ENCODE peak calls at places on chromosomes 16 and 17, in ten cellular contexts. V is skeletal muscle cell; E is stimulated activated naive B cell treated with anti-CD40 and anti-IgM and Interleukin-4, amounts not matched to agents 10 μg/mL and 1 μg/mL and 100 μg/mL, for 72 hours; A is GM12865; Z is activated CD4-positive, alpha-beta T cell treated with anti-CD3 and anti-CD28 coated beads for 4 hours; U is stimulated activated CD8-positive, alpha-beta memory T cell treated with anti-CD3 and anti-CD28 coated beads, Interleukin-15, amount 100 ng/mL, for 24 hours; Q is NCI-H1105; K is ascending aorta; P is NT2/D1; I is lung microvascular endothelial cell. D is an unnamed sample.

GRCh38 chr17:51684214-51684613 is 423.9 kb downstream of the UTP18 start:
- DNase-seq in V (no peak), E (no peak), A (no peak), Z (no peak), U (no peak), Q (no peak), K (no peak), P (no peak), I (no peak), D (no peak)

GRCh38 chr17:78342438-78343098 is 17.3 kb downstream of the SOCS3 start:
- DNase-seq in V (no peak), E (no peak), A (no peak), Z (no peak), U (no peak), Q (no peak), K (peak), P (no peak), I (peak), D (no peak)

GRCh38 chr17:41787021-41787418 is 509 bp upstream of the JUP start:
- DNase-seq in V (no peak), E (no peak), A (no peak), Z (no peak), U (no peak), Q (no peak), K (no peak), P (no peak), I (no peak), D (no peak)

GRCh38 chr17:37176683-37177082 is 199.1 kb upstream of the C17orf78 start:
- DNase-seq in V (no peak), E (no peak), A (no peak), Z (no peak), U (no peak), Q (no peak), K (no peak), P (no peak), I (peak), D (no peak)

GRCh38 chr16:87979352-87979751 is 28.1 kb downstream of the BANP start:
- DNase-seq in V (no peak), E (no peak), A (no peak), Z (no peak), U (no peak), Q (no peak), K (peak), P (no peak), I (no peak), D (no peak)

GRCh38 chr16:89721644-89722391 is 481 bp downstream of the ZNF276 start:
- DNase-seq in V (no peak), E (peak), A (peak), Z (peak), U (peak), Q (no peak), K (peak), P (no peak), I (peak), D (peak)

GRCh38 chr17:77076046-77076882 is 64.5 kb upstream of the SEC14L1 start:
- DNase-seq in V (peak), E (no peak), A (no peak), Z (no peak), U (no peak), Q (peak), K (no peak), P (no peak), I (no peak), D (no peak)

GRCh38 chr17:33330877-33331276 is 37.8 kb upstream of the ASIC2 start:
- DNase-seq in V (no peak), E (no peak), A (no peak), Z (no peak), U (no peak), Q (no peak), K (no peak), P (no peak), I (no peak), D (no peak)

GRCh38 chr17:78541488-78542237 is 35.5 kb downstream of the DNAH17 start:
- DNase-seq in V (no peak), E (no peak), A (peak), Z (no peak), U (no peak), Q (no peak), K (no peak), P (no peak), I (no peak), D (no peak)

GRCh38 chr17:57215317-57215716 is 41.0 kb upstream of the MSI2 start:
- DNase-seq in V (no peak), E (no peak), A (no peak), Z (no peak), U (no peak), Q (no peak), K (peak), P (no peak), I (peak), D (no peak)

GRCh38 chr17:12256380-12256995 is 235.8 kb downstream of the MAP2K4 start:
- DNase-seq in V (peak), E (no peak), A (peak), Z (no peak), U (no peak), Q (no peak), K (peak), P (peak), I (peak), D (no peak)

GRCh38 chr16:2365895-2366294 is 25.4 kb upstream of the ABCA3 start:
- DNase-seq in V (peak), E (no peak), A (no peak), Z (no peak), U (no peak), Q (no peak), K (no peak), P (no peak), I (no peak), D (no peak)

GRCh38 chr16:55250641-55251550 is 73.1 kb upstream of the IRX6 start:
- DNase-seq in V (no peak), E (no peak), A (no peak), Z (no peak), U (no peak), Q (no peak), K (no peak), P (no peak), I (no peak), D (no peak)

GRCh38 chr16:46974352-46974751 is 878 bp upstream of the DNAJA2 start:
- DNase-seq in V (no peak), E (peak), A (peak), Z (peak), U (no peak), Q (peak), K (no peak), P (no peak), I (peak), D (no peak)

GRCh38 chr17:57107498-57108101 is 22.6 kb downstream of the AKAP1 start:
- DNase-seq in V (no peak), E (no peak), A (no peak), Z (no peak), U (no peak), Q (no peak), K (no peak), P (no peak), I (no peak), D (no peak)

GRCh38 chr17:48728232-48729231 is at the start of gene HOXB13:
- DNase-seq in V (no peak), E (no peak), A (no peak), Z (peak), U (no peak), Q (peak), K (no peak), P (no peak), I (peak), D (peak)

GRCh38 chr17:36731091-36731490 is 129.7 kb downstream of the MRM1 start:
- DNase-seq in V (no peak), E (no peak), A (no peak), Z (no peak), U (no peak), Q (peak), K (no peak), P (no peak), I (no peak), D (no peak)

GRCh38 chr16:1202274-1202673 is 22.8 kb downstream of the TPSG1 start:
- DNase-seq in V (no peak), E (no peak), A (no peak), Z (no peak), U (no peak), Q (no peak), K (no peak), P (no peak), I (no peak), D (no peak)

GRCh38 chr17:56880571-56880970 is 33.3 kb downstream of the TRIM25 start:
- DNase-seq in V (no peak), E (no peak), A (no peak), Z (no peak), U (no peak), Q (no peak), K (no peak), P (no peak), I (no peak), D (no peak)

GRCh38 chr16:4454618-4455017 is 19.8 kb downstream of the NMRAL1 start:
- DNase-seq in V (no peak), E (no peak), A (no peak), Z (no peak), U (no peak), Q (no peak), K (no peak), P (no peak), I (no peak), D (no peak)

GRCh38 chr17:41725134-41725533 is 9.3 kb downstream of the HAP1 start:
- DNase-seq in V (no peak), E (no peak), A (no peak), Z (no peak), U (no peak), Q (no peak), K (no peak), P (no peak), I (no peak), D (no peak)

GRCh38 chr16:56362057-56362655 is 63.2 kb downstream of the AMFR start:
- DNase-seq in V (no peak), E (no peak), A (no peak), Z (no peak), U (no peak), Q (no peak), K (no peak), P (no peak), I (no peak), D (no peak)

GRCh38 chr17:30449480-30449879 is 27.7 kb upstream of the GOSR1 start:
- DNase-seq in V (no peak), E (no peak), A (no peak), Z (no peak), U (no peak), Q (no peak), K (no peak), P (no peak), I (no peak), D (no peak)

GRCh38 chr16:55048745-55049144 is 118.1 kb downstream of the IRX5 start:
- DNase-seq in V (no peak), E (no peak), A (no peak), Z (no peak), U (no peak), Q (no peak), K (peak), P (no peak), I (no peak), D (no peak)

GRCh38 chr16:1643521-1643920 is 31.4 kb downstream of the CRAMP1 start:
- DNase-seq in V (no peak), E (no peak), A (no peak), Z (no peak), U (no peak), Q (no peak), K (no peak), P (no peak), I (no peak), D (no peak)

GRCh38 chr16:56941856-56942331 is 10.0 kb downstream of the HERPUD1 start:
- DNase-seq in V (no peak), E (no peak), A (no peak), Z (no peak), U (no peak), Q (no peak), K (no peak), P (no peak), I (no peak), D (no peak)

GRCh38 chr17:56777859-56778258 is 55.9 kb downstream of the C17orf67 start:
- DNase-seq in V (peak), E (no peak), A (no peak), Z (no peak), U (no peak), Q (no peak), K (no peak), P (no peak), I (peak), D (no peak)

GRCh38 chr17:4673169-4673568 is 30.8 kb downstream of the PELP1 start:
- DNase-seq in V (no peak), E (no peak), A (no peak), Z (no peak), U (no peak), Q (no peak), K (peak), P (no peak), I (no peak), D (no peak)

GRCh38 chr17:57534863-57535651 is 210.0 kb downstream of the CCDC182 start:
- DNase-seq in V (no peak), E (no peak), A (no peak), Z (no peak), U (no peak), Q (peak), K (no peak), P (no peak), I (no peak), D (no peak)

GRCh38 chr17:45841883-45842525 is 2.7 kb upstream of the SPPL2C start:
- DNase-seq in V (no peak), E (no peak), A (no peak), Z (no peak), U (no peak), Q (no peak), K (no peak), P (no peak), I (no peak), D (no peak)

GRCh38 chr17:44198721-44199552 is 747 bp downstream of the ATXN7L3 start:
- DNase-seq in V (no peak), E (peak), A (peak), Z (peak), U (no peak), Q (no peak), K (no peak), P (no peak), I (peak), D (peak)

D was measured in stimulated activated naive CD4-positive, alpha-beta T cell treated with Interleukin-2 at 50 U/mL for 16 hours.